ENCODE peak calls at places on chromosomes 2 and 18, in six cellular contexts. I is NB4, B is hepatocyte, O is OCI-LY7, C is IMR-90, H is pancreas. J is an unnamed sample.
A peak's percentile ranks its signal among the peaks of the same experiment; 100 is the strongest.

GRCh38 chr18:9613550-9614400 is 584 bp downstream of the PPP4R1 start:
- DNase-seq in I (peak; percentile 83), B (peak; percentile 84), O (peak; percentile 68), C (peak; percentile 27), H (peak; percentile 59), J (peak; percentile 71)

GRCh38 chr2:42967959-42968674 is 175.7 kb upstream of the HAAO start:
- DNase-seq in I (no peak), B (peak; percentile 65), O (no peak), C (peak; percentile 93), H (no peak), J (no peak)

GRCh38 chr2:43518182-43518581 is 77.7 kb downstream of the THADA start:
- DNase-seq in I (no peak), B (no peak), O (no peak), C (peak; percentile 42), H (no peak), J (no peak)

GRCh38 chr2:43225788-43226557 is 433 bp downstream of the ZFP36L2 start:
- DNase-seq in I (peak; percentile 82), B (peak; percentile 83), O (peak; percentile 68), C (peak; percentile 68), H (no peak), J (peak; percentile 87)

GRCh38 chr2:136765736-136766323 is 485 bp downstream of the THSD7B start:
- DNase-seq in I (no peak), B (peak; percentile 13), O (no peak), C (no peak), H (no peak), J (peak; percentile 4)

GRCh38 chr2:17195016-17195415 is 323.2 kb downstream of the RAD51AP2 start:
- DNase-seq in I (no peak), B (no peak), O (no peak), C (no peak), H (no peak), J (no peak)

GRCh38 chr2:240925576-240926515 is 19.7 kb downstream of the CROCC2 start:
- DNase-seq in I (no peak), B (no peak), O (no peak), C (no peak), H (peak; percentile 5), J (peak; percentile 5)

GRCh38 chr2:41989503-41990180 is 58.2 kb upstream of the PKDCC start:
- DNase-seq in I (no peak), B (no peak), O (no peak), C (peak; percentile 9), H (no peak), J (no peak)

GRCh38 chr2:10038716-10039115 is 4.6 kb upstream of the KLF11 start:
- DNase-seq in I (no peak), B (no peak), O (no peak), C (peak; percentile 21), H (no peak), J (no peak)

GRCh38 chr2:100952512-100952911 is 49.6 kb upstream of the RPL31 start:
- DNase-seq in I (no peak), B (no peak), O (no peak), C (no peak), H (no peak), J (no peak)

GRCh38 chr2:5479265-5479928 is 212.8 kb upstream of the SOX11 start:
- DNase-seq in I (no peak), B (no peak), O (no peak), C (no peak), H (no peak), J (no peak)

GRCh38 chr2:20976527-20976926 is 67.3 kb downstream of the APOB start:
- DNase-seq in I (no peak), B (no peak), O (no peak), C (no peak), H (no peak), J (no peak)

GRCh38 chr18:361941-362913 is 94.4 kb upstream of the THOC1 start:
- DNase-seq in I (no peak), B (peak; percentile 65), O (no peak), C (peak; percentile 81), H (no peak), J (no peak)

GRCh38 chr2:199230091-199230490 is 227.6 kb downstream of the SATB2 start:
- DNase-seq in I (peak; percentile 76), B (no peak), O (no peak), C (peak; percentile 7), H (no peak), J (no peak)

GRCh38 chr18:34159691-34160185 is 65.0 kb downstream of the NOL4 start:
- DNase-seq in I (no peak), B (no peak), O (no peak), C (no peak), H (peak; percentile 6), J (no peak)

GRCh38 chr2:178008636-178009289 is 63.8 kb downstream of the PDE11A start:
- DNase-seq in I (no peak), B (peak; percentile 46), O (no peak), C (peak; percentile 65), H (peak; percentile 41), J (no peak)

GRCh38 chr2:129587426-129588064 is 391.9 kb upstream of the RAB6C start:
- DNase-seq in I (no peak), B (no peak), O (no peak), C (no peak), H (no peak), J (no peak)

GRCh38 chr2:120846406-120847095 is 110.9 kb downstream of the GLI2 start:
- DNase-seq in I (no peak), B (no peak), O (no peak), C (no peak), H (no peak), J (no peak)

GRCh38 chr2:46097714-46098480 is 199.3 kb upstream of the EPAS1 start:
- DNase-seq in I (no peak), B (peak; percentile 81), O (no peak), C (peak; percentile 100), H (peak; percentile 20), J (no peak)

GRCh38 chr2:46098606-46099005 is 198.6 kb upstream of the EPAS1 start:
- DNase-seq in I (no peak), B (no peak), O (no peak), C (peak; percentile 92), H (no peak), J (no peak)

GRCh38 chr2:46096272-46096671 is 200.9 kb upstream of the EPAS1 start:
- DNase-seq in I (no peak), B (no peak), O (no peak), C (peak; percentile 41), H (no peak), J (no peak)

GRCh38 chr2:46106690-46107089 is 190.5 kb upstream of the EPAS1 start:
- DNase-seq in I (no peak), B (no peak), O (no peak), C (no peak), H (no peak), J (no peak)

DNA sequence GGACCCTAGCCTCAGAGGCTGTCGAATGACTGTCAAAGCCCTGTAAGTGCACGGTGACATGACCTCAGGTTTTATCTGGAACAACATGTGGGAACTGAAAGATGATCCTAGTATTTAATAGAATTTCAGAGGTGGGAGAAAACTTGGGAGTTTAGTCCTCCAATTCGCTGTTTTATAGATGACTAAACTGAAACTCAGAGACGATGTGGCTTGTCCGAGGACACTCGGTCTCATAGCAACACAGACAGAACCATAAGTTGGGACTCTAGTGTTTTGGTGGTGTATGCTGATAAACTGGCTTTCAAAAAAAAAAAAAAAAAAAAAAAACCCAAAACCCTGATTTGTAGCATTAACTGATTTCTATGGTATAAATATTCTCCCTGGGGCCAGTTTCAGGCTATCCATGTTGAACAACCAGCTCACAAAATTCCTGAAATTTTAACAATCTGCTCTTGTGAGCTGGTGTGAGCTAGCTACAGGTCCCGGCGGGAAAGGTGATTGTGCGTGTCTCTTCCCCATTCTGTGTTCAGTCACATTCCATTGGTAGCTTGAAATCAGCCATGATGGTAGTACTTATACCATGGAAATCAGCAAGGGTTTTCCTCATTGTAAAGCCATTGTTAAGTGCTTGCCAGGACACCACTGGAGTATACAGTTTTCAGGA is 195.5 kb upstream of the EPAS1 start:
- DNase-seq in I (no peak), B (no peak), O (no peak), C (no peak), H (no peak), J (no peak)
- TF ChIP-seq CTCF in I (no peak), B (no peak), O (no peak), C (no peak), H (no peak), J (no peak)

GRCh38 chr2:233061591-233062446 is 1.7 kb downstream of the INPP5D start:
- DNase-seq in I (peak; percentile 77), B (peak; percentile 49), O (peak; percentile 73), C (peak; percentile 16), H (no peak), J (peak; percentile 68)
- H3K4me3 ChIP-seq in I (peak overlapping the region; percentile 100), B (no peak overlapping the region), O (peak overlapping the region; percentile 81), C (no peak overlapping the region), H (no peak overlapping the region), J (peak overlapping the region; percentile 99)

GRCh38 chr18:24115628-24116027 is 23.2 kb upstream of the CABYR start:
- DNase-seq in I (peak; percentile 41), B (no peak), O (no peak), C (no peak), H (no peak), J (no peak)

GRCh38 chr18:24112464-24112863 is 26.4 kb upstream of the CABYR start:
- DNase-seq in I (no peak), B (no peak), O (no peak), C (no peak), H (no peak), J (no peak)

GRCh38 chr18:24112874-24113615 is 25.8 kb upstream of the CABYR start:
- DNase-seq in I (no peak), B (peak; percentile 77), O (no peak), C (peak; percentile 69), H (peak; percentile 81), J (no peak)

GRCh38 chr18:24111936-24112335 is 26.9 kb upstream of the CABYR start:
- DNase-seq in I (no peak), B (no peak), O (no peak), C (no peak), H (no peak), J (no peak)

DNA sequence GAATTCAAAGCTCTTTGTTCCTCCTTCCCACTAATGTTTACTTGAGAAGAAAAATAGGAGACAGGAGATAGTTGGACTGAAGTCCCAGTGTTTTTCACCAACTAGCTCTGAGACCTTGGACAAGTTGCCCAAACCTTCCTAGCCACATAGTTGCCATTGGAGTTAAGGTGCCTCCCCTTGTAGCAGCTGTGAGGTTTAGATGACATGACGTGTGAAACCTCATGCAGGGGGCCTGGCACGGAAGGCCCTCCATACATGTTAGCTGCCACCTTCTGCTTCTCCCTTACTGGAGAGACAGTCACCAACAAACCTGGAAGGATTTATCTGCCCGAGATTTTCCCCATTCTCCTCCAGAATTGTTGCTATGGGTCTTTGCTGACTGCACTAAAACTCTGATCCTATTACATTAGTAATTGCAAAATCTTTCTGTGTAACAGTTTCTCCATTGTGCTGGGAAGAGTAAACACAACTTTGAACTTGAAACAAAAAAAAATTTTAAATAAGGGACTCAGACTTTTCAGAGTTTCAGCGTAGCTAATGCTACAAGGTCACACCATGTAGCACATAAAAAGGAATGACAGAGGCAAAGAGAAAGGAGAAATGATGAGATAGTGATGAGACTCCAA is 23.8 kb upstream of the CABYR start:
- DNase-seq in I (no peak), B (no peak), O (no peak), C (peak; percentile 4), H (no peak), J (no peak)
- TF ChIP-seq CTCF in I (no peak), B (no peak), O (no peak), C (no peak), H (no peak), J (no peak)

DNA sequence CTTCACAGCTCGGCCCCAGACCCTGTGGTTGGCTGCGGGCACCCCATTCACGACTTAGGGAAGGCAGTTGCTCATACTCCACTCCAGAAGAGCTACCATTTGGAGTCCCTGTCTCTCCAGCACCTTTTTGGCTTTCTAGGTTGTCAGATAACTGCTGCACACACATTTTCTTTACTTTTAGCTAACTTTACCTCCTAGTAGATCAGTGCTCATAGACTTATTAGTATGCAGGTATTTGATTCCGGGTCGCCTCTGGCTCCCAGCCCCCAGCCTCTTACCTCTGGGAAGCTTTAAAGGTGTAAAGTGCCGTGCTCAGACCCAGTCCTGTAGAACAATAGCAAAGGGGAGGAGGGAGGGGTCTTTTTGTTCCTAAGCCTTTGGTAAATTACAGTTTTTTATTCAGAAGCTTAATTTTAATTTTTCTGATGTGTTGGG is 102.9 kb downstream of the SPTBN1 start:
- DNase-seq in I (peak; percentile 63), B (no peak), O (no peak), C (no peak), H (no peak), J (no peak)
- H3K4me3 ChIP-seq in I (peak overlapping the region; percentile 93), B (peak overlapping the region; percentile 68), O (peak overlapping the region; percentile 85), C (peak overlapping the region; percentile 54), H (peak overlapping the region; percentile 46), J (peak overlapping the region; percentile 82)

J was measured in GM06990.